ENCODE peak calls at places on chromosomes 16 and 17, in six cellular contexts. K is dorsolateral prefrontal cortex, I is thoracic aorta, W is T-cell, X is HT-29, M is HFF-Myc. Y is an unnamed sample.

GRCh38 chr17:65554568-65555223 is 6.8 kb downstream of the AXIN2 start:
- DNase-seq in K (no peak), I (no peak), W (no peak), X (no peak), M (no peak), Y (peak)

GRCh38 chr17:10754861-10755591 is 25.2 kb upstream of the TMEM220 start:
- DNase-seq in K (no peak), I (no peak), W (no peak), X (no peak), M (no peak), Y (no peak)

GRCh38 chr17:63928966-63929695 is 3.0 kb downstream of the CD79B start:
- DNase-seq in K (no peak), I (no peak), W (no peak), X (no peak), M (no peak), Y (no peak)

GRCh38 chr17:39246274-39246673 is 20.5 kb upstream of the STAC2 start:
- DNase-seq in K (no peak), I (no peak), W (no peak), X (no peak), M (no peak), Y (no peak)

GRCh38 chr16:57738844-57739243 is 3.3 kb downstream of the KATNB1 start:
- DNase-seq in K (no peak), I (no peak), W (no peak), X (no peak), M (no peak), Y (no peak)

GRCh38 chr17:30095507-30096244 is 20.9 kb upstream of the NSRP1 start:
- DNase-seq in K (no peak), I (no peak), W (no peak), X (peak), M (no peak), Y (no peak)

GRCh38 chr17:8821446-8822105 is 22.4 kb upstream of the MFSD6L start:
- DNase-seq in K (no peak), I (no peak), W (no peak), X (no peak), M (no peak), Y (no peak)

GRCh38 chr16:67537636-67538591 is 9.3 kb downstream of the RIPOR1 start:
- DNase-seq in K (no peak), I (no peak), W (peak), X (no peak), M (no peak), Y (peak)

GRCh38 chr17:34673995-34674900 is 94.9 kb downstream of the TMEM132E start:
- DNase-seq in K (no peak), I (no peak), W (no peak), X (no peak), M (no peak), Y (no peak)

GRCh38 chr16:26795184-26795583 is 271.5 kb upstream of the C16orf82 start:
- DNase-seq in K (no peak), I (no peak), W (no peak), X (peak), M (no peak), Y (no peak)

GRCh38 chr16:129075-129474 is 9.4 kb downstream of the NPRL3 start:
- DNase-seq in K (no peak), I (no peak), W (no peak), X (no peak), M (no peak), Y (no peak)

GRCh38 chr17:49406791-49407190 is 7.9 kb downstream of the PHB1 start:
- DNase-seq in K (no peak), I (no peak), W (no peak), X (no peak), M (no peak), Y (no peak)

GRCh38 chr16:278863-279366 is 1.5 kb upstream of the ARHGDIG start:
- DNase-seq in K (no peak), I (no peak), W (peak), X (peak), M (peak), Y (no peak)

GRCh38 chr16:50680907-50681885 is at the start of gene SNX20:
- DNase-seq in K (no peak), I (no peak), W (peak), X (no peak), M (no peak), Y (peak)

GRCh38 chr16:12764813-12765212 is 38.9 kb downstream of the CPPED1 start:
- DNase-seq in K (no peak), I (no peak), W (no peak), X (no peak), M (no peak), Y (no peak)

GRCh38 chr17:69441179-69441578 is 26.7 kb downstream of the MAP2K6 start:
- DNase-seq in K (no peak), I (no peak), W (no peak), X (no peak), M (no peak), Y (no peak)

GRCh38 chr16:68420366-68420765 is 27.9 kb downstream of the SMPD3 start:
- DNase-seq in K (no peak), I (no peak), W (no peak), X (no peak), M (no peak), Y (no peak)

GRCh38 chr17:64750891-64751677 is 89.0 kb upstream of the SMURF2 start:
- DNase-seq in K (no peak), I (no peak), W (no peak), X (no peak), M (no peak), Y (no peak)

GRCh38 chr17:15289285-15290185 is 24.4 kb upstream of the PMP22 start:
- DNase-seq in K (no peak), I (no peak), W (no peak), X (no peak), M (no peak), Y (no peak)

GRCh38 chr16:57882797-57883196 is 80.5 kb upstream of the KIFC3 start:
- DNase-seq in K (no peak), I (no peak), W (no peak), X (no peak), M (no peak), Y (no peak)

GRCh38 chr16:89040391-89040790 is 53.3 kb upstream of the ACSF3 start:
- DNase-seq in K (no peak), I (no peak), W (no peak), X (no peak), M (no peak), Y (peak)

GRCh38 chr17:64982139-64982802 is 63.0 kb upstream of the LRRC37A3 start:
- DNase-seq in K (no peak), I (no peak), W (no peak), X (no peak), M (no peak), Y (no peak)

GRCh38 chr17:80030730-80031410 is 4.8 kb downstream of the TBC1D16 start:
- DNase-seq in K (no peak), I (no peak), W (no peak), X (peak), M (no peak), Y (no peak)

GRCh38 chr17:6506679-6507231 is 49.6 kb downstream of the PITPNM3 start:
- DNase-seq in K (no peak), I (no peak), W (no peak), X (peak), M (no peak), Y (no peak)